ENCODE peak calls at places on chromosomes 5 and 9, in ten cellular contexts. B is HAP-1; M is cardiac septum; R is C1 segment of cervical spinal cord; S is CD8-positive, alpha-beta memory T cell; Y is adrenal gland; G is T follicular helper cell; X is WTC11; I is A172; L is RWPE1. T is an unnamed sample.

GRCh38 chr9:95506692-95507455 is 9.9 kb downstream of the PTCH1 start:
- DNase-seq in B (peak), L (peak), G (no peak), M (no peak), Y (peak), I (peak), R (peak), S (peak), X (peak), T (no peak)

GRCh38 chr9:136806067-136806466 is 1.7 kb upstream of the RABL6 start:
- DNase-seq in M (no peak), B (no peak), R (no peak), I (no peak), S (no peak), X (no peak), Y (no peak), G (no peak), L (no peak), T (no peak)

GRCh38 chr5:88942967-88943291 is 59.9 kb upstream of the MEF2C start:
- DNase-seq in M (no peak), Y (no peak), L (no peak), B (no peak), X (no peak), S (no peak), I (no peak), G (no peak), R (no peak), T (no peak)

GRCh38 chr9:24932785-24933184 is 387.1 kb upstream of the IZUMO3 start:
- DNase-seq in R (no peak), M (no peak), G (no peak), Y (no peak), L (no peak), S (no peak), B (no peak), I (no peak), X (no peak), T (no peak)

GRCh38 chr5:172870261-172870806 is 36.3 kb downstream of the ERGIC1 start:
- DNase-seq in B (no peak), S (no peak), X (no peak), R (no peak), L (peak), M (no peak), Y (peak), I (peak), G (no peak), T (no peak)

GRCh38 chr5:151949909-151950308 is 25.3 kb upstream of the GLRA1 start:
- DNase-seq in S (no peak), M (no peak), Y (no peak), L (no peak), I (no peak), X (no peak), B (no peak), R (no peak), G (no peak), T (no peak)

GRCh38 chr9:114156658-114157421 is 1.5 kb downstream of the COL27A1 start:
- DNase-seq in L (peak), X (peak), I (peak), G (no peak), S (no peak), Y (peak), M (no peak), R (no peak), B (peak), T (no peak)

GRCh38 chr9:81538929-81539716 is 150.2 kb downstream of the TLE1 start:
- DNase-seq in I (no peak), B (no peak), R (no peak), X (no peak), L (no peak), M (no peak), G (no peak), Y (no peak), S (no peak), T (no peak)

GRCh38 chr5:144547098-144547499 is 376.4 kb downstream of the KCTD16 start:
- DNase-seq in S (no peak), G (no peak), L (no peak), I (no peak), M (no peak), X (no peak), Y (no peak), B (no peak), R (no peak), T (no peak)

GRCh38 chr5:65984098-65984885 is 57.9 kb downstream of the ERBIN start:
- DNase-seq in X (no peak), L (no peak), I (no peak), S (no peak), G (no peak), R (no peak), B (no peak), Y (no peak), M (no peak), T (no peak)

GRCh38 chr5:51650824-51651223 is 267.6 kb downstream of the ISL1 start:
- DNase-seq in L (no peak), M (no peak), I (no peak), S (no peak), X (no peak), G (no peak), Y (no peak), B (no peak), R (no peak), T (no peak)

GRCh38 chr9:128065907-128066712 is 1.0 kb downstream of the NAIF1 start:
- DNase-seq in L (no peak), Y (no peak), S (no peak), R (no peak), M (no peak), B (no peak), I (no peak), X (no peak), G (no peak), T (no peak)

GRCh38 chr9:14051459-14051858 is 262.5 kb downstream of the NFIB start:
- DNase-seq in B (no peak), L (no peak), I (no peak), G (no peak), X (no peak), S (no peak), M (no peak), R (no peak), Y (no peak), T (no peak)

GRCh38 chr9:133580416-133580738 is 28.8 kb downstream of the FAM163B start:
- DNase-seq in R (no peak), B (no peak), X (no peak), L (no peak), S (no peak), Y (no peak), M (no peak), I (no peak), G (no peak), T (no peak)

GRCh38 chr9:123445981-123446610 is 90.1 kb downstream of the CRB2 start:
- DNase-seq in Y (peak), X (no peak), M (peak), L (peak), B (no peak), I (peak), G (no peak), S (no peak), R (no peak), T (no peak)

GRCh38 chr5:74314906-74315305 is 325.6 kb downstream of the ENC1 start:
- DNase-seq in I (no peak), M (no peak), Y (no peak), R (no peak), L (no peak), G (no peak), B (no peak), S (no peak), X (no peak), T (no peak)

GRCh38 chr5:6822556-6823343 is 109.5 kb downstream of the TENT4A start:
- DNase-seq in X (no peak), L (no peak), G (no peak), S (no peak), B (no peak), M (no peak), I (no peak), R (no peak), Y (no peak), T (no peak)

GRCh38 chr5:67998709-67999251 is 216.8 kb upstream of the PIK3R1 start:
- DNase-seq in X (no peak), S (no peak), B (no peak), G (no peak), I (peak), L (no peak), R (no peak), M (no peak), Y (peak), T (no peak)

GRCh38 chr5:124060413-124061095 is 548.6 kb downstream of the CSNK1G3 start:
- DNase-seq in L (no peak), I (no peak), B (no peak), M (no peak), G (no peak), X (no peak), S (no peak), Y (no peak), R (no peak), T (no peak)

GRCh38 chr5:172569862-172570558 is 71.1 kb upstream of the NEURL1B start:
- DNase-seq in G (no peak), R (no peak), X (peak), S (no peak), I (no peak), Y (no peak), B (no peak), L (peak), M (no peak), T (no peak)

GRCh38 chr5:178460174-178460573 is 130.0 kb downstream of the COL23A1 start:
- DNase-seq in R (no peak), B (no peak), G (no peak), M (no peak), L (no peak), X (no peak), S (no peak), I (no peak), Y (no peak), T (no peak)

GRCh38 chr5:32462618-32463017 is 18.1 kb upstream of the ZFR start:
- DNase-seq in S (no peak), G (no peak), B (no peak), X (no peak), Y (no peak), I (peak), M (no peak), R (no peak), L (peak), T (no peak)

T was measured in NCI-H1436.